ENCODE peak calls at places on chromosome 15, in ten cellular contexts. Z is Panc1, I is brain microvascular endothelial cell, S is ovary, M is heart right ventricle, F is GM12878, Y is HL-60, X is GM12864, A is AG10803, B is astrocyte of the spinal cord. N is an unnamed sample.

GRCh38 chr15:62482715-62483429 is 317.8 kb upstream of the C2CD4B start:
- DNase-seq in I (peak; percentile 32), M (no peak), A (peak; percentile 69), X (peak; percentile 35), Y (no peak), Z (peak; percentile 15), F (peak; percentile 75), S (no peak), B (no peak), N (peak; percentile 72)

GRCh38 chr15:70047386-70048195 is 50.1 kb downstream of the TLE3 start:
- DNase-seq in A (peak; percentile 69), S (peak; percentile 29), B (no peak), I (no peak), Z (no peak), F (no peak), Y (no peak), X (no peak), M (no peak), N (peak; percentile 73)

GRCh38 chr15:89322822-89323221 is 11.8 kb downstream of the POLG start:
- DNase-seq in I (no peak), M (no peak), B (no peak), Y (no peak), X (no peak), Z (no peak), S (no peak), A (no peak), F (no peak), N (no peak)

GRCh38 chr15:80999623-81000036 is 1.1 kb upstream of the TLNRD1 start:
- DNase-seq in S (no peak), Y (peak; percentile 74), Z (no peak), A (no peak), F (no peak), I (no peak), M (no peak), X (peak; percentile 87), B (no peak), N (no peak)

GRCh38 chr15:64017082-64017588 is 29.1 kb downstream of the DAPK2 start:
- DNase-seq in B (peak; percentile 47), M (no peak), A (peak; percentile 65), Y (no peak), S (no peak), I (peak; percentile 52), F (no peak), X (no peak), Z (peak; percentile 79), N (peak; percentile 69)

GRCh38 chr15:56371495-56372147 is 6.4 kb downstream of the TEX9 start:
- DNase-seq in S (no peak), B (no peak), X (peak; percentile 91), A (no peak), M (no peak), I (no peak), F (peak; percentile 85), Y (no peak), Z (no peak), N (no peak)

GRCh38 chr15:91849749-91850161 is 3.8 kb upstream of the SLCO3A1 start:
- DNase-seq in A (peak; percentile 62), I (peak; percentile 18), X (no peak), B (peak; percentile 57), Y (peak; percentile 35), Z (no peak), M (no peak), S (no peak), F (no peak), N (peak; percentile 60)

GRCh38 chr15:100651253-100651652 is 48.9 kb downstream of the ASB7 start:
- DNase-seq in Y (no peak), I (peak; percentile 12), X (no peak), Z (no peak), S (no peak), B (no peak), A (peak; percentile 76), M (no peak), F (no peak), N (peak; percentile 40)

GRCh38 chr15:70278644-70279043 is 180.9 kb upstream of the TLE3 start:
- DNase-seq in Z (no peak), B (no peak), X (no peak), F (no peak), I (no peak), S (peak; percentile 8), Y (no peak), M (no peak), A (no peak), N (no peak)

GRCh38 chr15:92623435-92623834 is 32.1 kb downstream of the FAM174B start:
- DNase-seq in S (no peak), B (no peak), Z (no peak), Y (no peak), A (no peak), I (no peak), M (no peak), F (no peak), X (no peak), N (no peak)

GRCh38 chr15:49361370-49361769 is 61.7 kb upstream of the FGF7 start:
- DNase-seq in F (no peak), X (no peak), Z (no peak), Y (no peak), A (no peak), I (no peak), S (no peak), M (no peak), B (no peak), N (no peak)

GRCh38 chr15:90580541-90580940 is 50.8 kb downstream of the CRTC3 start:
- DNase-seq in I (no peak), S (no peak), Z (no peak), A (no peak), F (no peak), Y (no peak), M (no peak), B (no peak), X (no peak), N (no peak)

GRCh38 chr15:81027200-81027599 is 26.5 kb downstream of the TLNRD1 start:
- DNase-seq in S (no peak), Z (no peak), X (no peak), F (no peak), A (peak; percentile 37), Y (no peak), M (no peak), B (no peak), I (no peak), N (no peak)

DNA sequence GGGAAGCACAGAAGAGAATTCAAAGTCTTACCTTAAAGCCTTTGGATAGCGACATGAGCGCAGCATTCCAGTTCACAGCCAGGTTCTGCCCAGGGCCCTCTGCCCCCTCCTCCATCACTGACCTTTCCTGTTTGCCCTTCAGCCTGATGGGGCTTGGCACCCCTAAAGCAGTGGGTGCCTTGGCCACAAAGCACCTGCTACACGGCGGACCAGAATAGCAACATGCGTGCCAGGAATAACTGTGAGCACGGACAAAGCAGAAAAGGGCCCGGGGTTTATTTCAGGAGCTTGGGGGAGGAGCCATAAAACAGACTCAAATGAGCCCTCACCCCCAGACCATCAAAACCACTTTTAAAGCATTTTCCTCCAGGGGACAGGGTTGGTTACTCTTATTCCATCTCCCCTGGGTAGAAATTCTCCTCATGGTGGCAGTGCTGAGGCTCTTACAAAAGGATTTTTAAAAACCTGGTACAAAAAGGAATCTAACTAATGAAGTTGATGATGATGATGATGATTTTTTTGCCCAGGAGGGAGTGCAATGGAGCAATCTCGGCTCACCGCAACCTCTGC is 135.4 kb downstream of the KLF13 start:
- DNase-seq in S (no peak), X (no peak), B (no peak), I (no peak), Y (no peak), Z (no peak), M (no peak), A (no peak), F (no peak), N (peak; percentile 38)
- TF ChIP-seq CTCF in S (no peak), X (no peak), B (peak; percentile 49), I (peak; percentile 44), Y (no peak), Z (no peak), M (peak; percentile 31), A (peak; percentile 39), F (peak; percentile 24), N (peak; percentile 30)

GRCh38 chr15:67968564-67969440 is 85.3 kb upstream of the PIAS1 start:
- DNase-seq in X (no peak), M (no peak), Z (no peak), I (no peak), Y (no peak), B (no peak), S (no peak), F (no peak), A (no peak), N (no peak)
- H3K4me3 ChIP-seq in X (peak overlapping the region; percentile 53), M (peak overlapping the region; percentile 50), Z (peak overlapping the region; percentile 30), I (peak overlapping the region; percentile 53), Y (no peak overlapping the region), B (no peak overlapping the region), S (no peak overlapping the region), F (peak overlapping the region; percentile 58), A (no peak overlapping the region), N (peak overlapping the region; percentile 46)

GRCh38 chr15:28018291-28019044 is 80.6 kb downstream of the OCA2 start:
- DNase-seq in Z (no peak), B (no peak), Y (no peak), A (no peak), I (no peak), S (no peak), X (no peak), M (no peak), F (no peak), N (no peak)

GRCh38 chr15:28019594-28020320 is 79.4 kb downstream of the OCA2 start:
- DNase-seq in Y (no peak), Z (no peak), I (no peak), M (no peak), S (no peak), X (no peak), A (no peak), F (no peak), B (no peak), N (no peak)

GRCh38 chr15:28014623-28015200 is 84.4 kb downstream of the OCA2 start:
- DNase-seq in Y (no peak), S (no peak), M (no peak), B (no peak), I (no peak), A (no peak), F (no peak), X (no peak), Z (no peak), N (no peak)

GRCh38 chr15:28015855-28016254 is 83.3 kb downstream of the OCA2 start:
- DNase-seq in I (no peak), Y (no peak), B (no peak), M (no peak), A (no peak), S (no peak), Z (no peak), X (no peak), F (no peak), N (no peak)

GRCh38 chr15:28017423-28017924 is 81.6 kb downstream of the OCA2 start:
- DNase-seq in X (no peak), I (no peak), F (no peak), S (no peak), B (no peak), Y (no peak), Z (no peak), A (no peak), M (no peak), N (no peak)
- TF ChIP-seq CTCF in X (no peak), I (peak; percentile 39), F (no peak), S (no peak), B (peak; percentile 29), Y (no peak), Z (no peak), A (no peak), M (no peak), N (no peak)

DNA sequence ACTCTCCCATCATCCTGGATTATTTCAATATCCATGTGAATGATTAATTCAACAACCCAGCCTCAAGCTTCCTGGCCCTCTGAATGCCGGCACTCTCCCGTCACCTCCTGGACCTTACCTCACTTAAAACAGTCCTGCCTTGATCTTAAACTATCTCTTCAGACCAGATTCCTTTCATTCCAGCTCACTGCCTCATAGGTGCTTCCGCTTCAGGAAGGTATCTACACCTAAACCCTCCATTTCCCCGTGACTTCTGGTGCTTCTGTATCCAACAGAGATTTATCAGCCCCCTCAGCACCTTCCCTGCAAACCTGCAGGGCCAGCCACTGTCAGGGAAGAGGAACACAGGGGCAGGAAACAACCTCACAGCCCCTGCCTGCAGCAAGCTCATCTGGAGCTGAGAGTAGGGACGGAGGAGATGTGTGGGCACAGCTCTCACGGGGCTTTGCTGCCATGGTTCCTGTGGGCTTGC is 98.9 kb upstream of the TJP1 start:
- DNase-seq in Y (no peak), S (no peak), I (no peak), B (no peak), M (no peak), Z (no peak), F (no peak), A (no peak), X (no peak), N (no peak)
- H3K4me3 ChIP-seq in Y (no peak overlapping the region), S (no peak overlapping the region), I (no peak overlapping the region), B (no peak overlapping the region), M (no peak overlapping the region), Z (no peak overlapping the region), F (no peak overlapping the region), A (no peak overlapping the region), X (no peak overlapping the region), N (no peak overlapping the region)

N was measured in foreskin fibroblast.